ENCODE peak calls at places on chromosomes 7 and 10, in five cellular contexts. One of them, this sample, is unnamed.

GRCh38 chr7:73644887-73645286 is 20.6 kb upstream of the MLXIPL start:
- DNase-seq in Calu3: no peak
- DNase-seq in Karpas-422: no peak
- DNase-seq in HepG2: no peak
- DNase-seq in Right ventricle myocardium inferior: no peak
- DNase-seq in this sample: no peak

GRCh38 chr7:33107136-33108066 is 1.8 kb downstream of the RP9 start:
- DNase-seq in Calu3: peak
- DNase-seq in Karpas-422: peak
- DNase-seq in HepG2: peak
- DNase-seq in Right ventricle myocardium inferior: no peak
- DNase-seq in this sample: no peak

GRCh38 chr10:60757422-60757895 is 20.8 kb upstream of the CDK1 start:
- DNase-seq in Calu3: no peak
- DNase-seq in Karpas-422: no peak
- DNase-seq in HepG2: no peak
- DNase-seq in Right ventricle myocardium inferior: no peak
- DNase-seq in this sample: no peak

GRCh38 chr10:71623098-71623985 is 96.2 kb downstream of the C10orf105 start:
- DNase-seq in Calu3: peak
- DNase-seq in Karpas-422: peak
- DNase-seq in HepG2: no peak
- DNase-seq in Right ventricle myocardium inferior: no peak
- DNase-seq in this sample: no peak

GRCh38 chr10:130218181-130218641 is 82.0 kb downstream of the GLRX3 start:
- DNase-seq in Calu3: no peak
- DNase-seq in Karpas-422: no peak
- DNase-seq in HepG2: no peak
- DNase-seq in Right ventricle myocardium inferior: no peak
- DNase-seq in this sample: no peak

GRCh38 chr7:157831143-157831900 is 494.5 kb downstream of the DNAJB6 start:
- DNase-seq in Calu3: no peak
- DNase-seq in Karpas-422: no peak
- DNase-seq in HepG2: no peak
- DNase-seq in Right ventricle myocardium inferior: no peak
- DNase-seq in this sample: no peak

GRCh38 chr7:46990761-46991160 is 591.1 kb downstream of the TNS3 start:
- DNase-seq in Calu3: no peak
- DNase-seq in Karpas-422: no peak
- DNase-seq in HepG2: no peak
- DNase-seq in Right ventricle myocardium inferior: no peak
- DNase-seq in this sample: no peak

GRCh38 chr10:116613486-116613885 is 7.3 kb upstream of the PNLIPRP2 start:
- DNase-seq in Calu3: no peak
- DNase-seq in Karpas-422: no peak
- DNase-seq in HepG2: no peak
- DNase-seq in Right ventricle myocardium inferior: no peak
- DNase-seq in this sample: no peak

This sample was measured in activated B cell treated with CpG ODN at 0.5 μM for 24 hours.